ENCODE peak calls at places on chromosomes 4 and X, in six cellular contexts. F is fibroblast of villous mesenchyme, R is gastrocnemius medialis, D is HFFc6, J is thoracic aorta, O is fibroblast of pulmonary artery. S is an unnamed sample.

GRCh38 chr4:133465022-133465421 is 315.9 kb downstream of the PCDH10 start:
- DNase-seq in F (peak), R (no peak), D (no peak), J (no peak), O (no peak), S (no peak)

GRCh38 chrX:119916310-119916709 is 20.6 kb downstream of the AKAP14 start:
- DNase-seq in F (no peak), R (no peak), D (no peak), J (no peak), O (no peak), S (no peak)

GRCh38 chr4:105050896-105051295 is 95.8 kb upstream of the TET2 start:
- DNase-seq in F (peak), R (no peak), D (peak), J (no peak), O (peak), S (no peak)

GRCh38 chr4:17662694-17663093 is 48.3 kb downstream of the MED28 start:
- DNase-seq in F (peak), R (no peak), D (peak), J (no peak), O (peak), S (no peak)

GRCh38 chrX:139566981-139567380 is 36.4 kb downstream of the F9 start:
- DNase-seq in F (no peak), R (no peak), D (no peak), J (no peak), O (no peak), S (no peak)

GRCh38 chrX:15988661-15989603 is 134.3 kb upstream of the AP1S2 start:
- DNase-seq in F (peak), R (no peak), D (peak), J (no peak), O (peak), S (peak)

GRCh38 chr4:16598241-16599224 is 299.9 kb downstream of the LDB2 start:
- DNase-seq in F (no peak), R (no peak), D (peak), J (no peak), O (peak), S (no peak)

GRCh38 chr4:41174444-41174843 is 39.9 kb downstream of the APBB2 start:
- DNase-seq in F (peak), R (no peak), D (no peak), J (no peak), O (peak), S (no peak)

GRCh38 chrX:121356139-121356849 is 308.9 kb downstream of the GLUD2 start:
- DNase-seq in F (no peak), R (no peak), D (no peak), J (no peak), O (no peak), S (no peak)

GRCh38 chr4:45640281-45640680 is 483.6 kb downstream of the GABRG1 start:
- DNase-seq in F (no peak), R (no peak), D (no peak), J (no peak), O (no peak), S (no peak)

GRCh38 chrX:24371391-24371972 is 11.0 kb downstream of the SUPT20HL1 start:
- DNase-seq in F (peak), R (peak), D (peak), J (peak), O (peak), S (peak)

DNA sequence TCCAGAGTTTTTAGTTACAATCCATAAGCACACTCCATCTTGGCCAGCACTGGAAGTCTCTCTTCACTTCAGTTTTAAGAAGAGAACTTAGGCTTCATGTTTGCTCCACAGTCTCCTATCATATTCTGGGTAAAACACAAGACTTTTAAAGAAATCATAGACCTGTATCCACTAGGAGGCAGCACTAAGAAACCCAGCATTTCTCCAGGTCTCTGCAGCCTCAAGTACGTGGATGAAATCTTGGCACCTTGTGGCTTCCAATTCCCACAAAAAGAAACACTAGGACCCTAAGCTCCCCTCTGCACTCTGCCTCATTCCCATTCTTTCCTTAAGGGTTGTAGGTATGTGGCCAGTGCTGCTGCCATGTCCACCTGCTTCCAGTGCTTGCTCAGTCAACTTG is 367.3 kb upstream of the CASK start:
- DNase-seq in F (peak), R (no peak), D (no peak), J (no peak), O (peak), S (no peak)
- TF ChIP-seq CTCF in F (peak), R (no peak), D (no peak), J (no peak), O (peak), S (no peak)

DNA sequence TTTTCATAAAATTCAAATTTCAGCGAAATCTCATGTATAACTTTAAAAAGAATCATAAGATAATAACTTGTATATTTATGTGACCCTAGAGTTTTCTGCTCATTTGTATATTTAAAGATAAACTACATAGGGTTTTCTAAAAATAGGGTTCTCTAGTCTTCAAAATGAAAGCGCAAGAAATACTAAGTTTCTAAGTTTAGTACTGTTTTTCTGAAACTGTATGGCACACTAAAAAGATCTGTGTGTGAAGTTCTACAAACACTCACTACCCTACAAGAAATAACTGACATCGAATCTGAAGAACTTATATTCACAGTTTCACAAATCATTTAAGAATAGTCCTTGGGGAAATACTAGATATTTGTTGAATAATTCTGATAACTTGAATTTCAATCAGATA is 38.7 kb upstream of the NDST4 start:
- DNase-seq in F (no peak), R (no peak), D (no peak), J (no peak), O (no peak), S (no peak)
- TF ChIP-seq CTCF in F (no peak), R (no peak), D (no peak), J (no peak), O (no peak), S (no peak)

DNA sequence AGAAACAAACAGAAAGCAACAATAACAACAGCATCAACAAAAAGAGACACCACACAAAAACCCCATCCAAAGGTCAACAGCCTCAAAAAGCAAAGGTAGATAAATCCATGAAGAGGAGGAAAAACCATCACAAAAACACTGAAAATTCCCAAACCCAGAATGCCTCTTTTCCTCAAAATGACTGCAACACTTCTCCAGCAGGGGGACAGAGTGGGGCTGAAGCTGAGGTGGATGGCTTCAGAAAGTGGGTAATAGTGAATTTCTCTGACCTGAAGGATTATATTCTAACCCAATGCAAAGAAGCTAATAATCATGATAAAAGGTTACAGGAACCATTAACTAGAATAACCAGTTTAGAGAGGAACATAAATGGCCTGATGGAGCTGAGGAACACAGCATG is 888.2 kb downstream of the RAB28 start:
- DNase-seq in F (no peak), R (no peak), D (no peak), J (no peak), O (no peak), S (no peak)
- TF ChIP-seq CTCF in F (peak), R (no peak), D (peak), J (no peak), O (peak), S (no peak)

DNA sequence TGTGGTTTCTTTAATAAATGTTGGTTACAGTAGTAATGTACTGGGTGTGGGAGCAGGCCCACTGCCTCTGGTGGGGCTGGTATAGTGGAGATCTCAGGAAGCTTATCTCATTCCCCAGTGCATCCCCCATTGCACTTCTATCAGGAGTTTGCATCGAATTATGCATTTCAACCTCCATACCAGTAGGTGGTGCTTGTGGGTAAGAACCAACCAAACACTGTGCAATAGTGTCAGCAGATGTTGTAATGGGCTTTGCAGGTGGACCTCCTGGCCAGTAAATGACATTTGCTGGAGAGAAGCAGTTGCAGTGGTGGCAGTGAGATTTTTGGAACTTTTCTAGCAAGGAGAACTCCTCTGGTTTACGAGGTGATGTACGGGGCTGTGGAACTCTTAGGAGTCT is 150.6 kb downstream of the POU3F4 start:
- DNase-seq in F (no peak), R (no peak), D (no peak), J (no peak), O (no peak), S (no peak)
- TF ChIP-seq CTCF in F (no peak), R (no peak), D (no peak), J (no peak), O (no peak), S (no peak)

GRCh38 chr4:179625391-179625790 is 2183.2 kb upstream of the AGA start:
- DNase-seq in F (no peak), R (no peak), D (no peak), J (no peak), O (peak), S (peak)
- TF ChIP-seq CTCF in F (no peak), R (no peak), D (no peak), J (no peak), O (no peak), S (no peak)

GRCh38 chr4:119046263-119046662 is 89.4 kb upstream of the MYOZ2 start:
- DNase-seq in F (no peak), R (peak), D (no peak), J (peak), O (no peak), S (no peak)
- TF ChIP-seq CTCF in F (no peak), R (no peak), D (no peak), J (no peak), O (no peak), S (no peak)

GRCh38 chr4:2354127-2354526 is 64.3 kb downstream of the ZFYVE28 start:
- DNase-seq in F (peak), R (no peak), D (no peak), J (no peak), O (peak), S (no peak)
- TF ChIP-seq CTCF in F (peak), R (no peak), D (peak), J (no peak), O (peak), S (no peak)

GRCh38 chr4:148118628-148119027 is 323.6 kb downstream of the NR3C2 start:
- DNase-seq in F (no peak), R (no peak), D (no peak), J (no peak), O (no peak), S (no peak)

GRCh38 chr4:148114436-148114835 is 327.8 kb downstream of the NR3C2 start:
- DNase-seq in F (no peak), R (no peak), D (no peak), J (no peak), O (no peak), S (no peak)

GRCh38 chr4:148116264-148116663 is 325.9 kb downstream of the NR3C2 start:
- DNase-seq in F (peak), R (no peak), D (peak), J (no peak), O (peak), S (no peak)

GRCh38 chr4:148118179-148118578 is 324.0 kb downstream of the NR3C2 start:
- DNase-seq in F (no peak), R (no peak), D (no peak), J (no peak), O (no peak), S (no peak)

GRCh38 chr4:148116971-148117370 is 325.2 kb downstream of the NR3C2 start:
- DNase-seq in F (no peak), R (no peak), D (no peak), J (no peak), O (no peak), S (peak)
- TF ChIP-seq CTCF in F (no peak), R (no peak), D (no peak), J (no peak), O (no peak), S (no peak)

GRCh38 chr4:157217708-157218107 is 2.8 kb upstream of the GRIA2 start:
- DNase-seq in F (peak), R (no peak), D (no peak), J (no peak), O (peak), S (no peak)
- TF ChIP-seq CTCF in F (peak), R (no peak), D (peak), J (peak), O (peak), S (peak)

GRCh38 chr4:122914292-122914904 is 8.0 kb downstream of the NUDT6 start:
- DNase-seq in F (peak), R (no peak), D (peak), J (no peak), O (peak), S (no peak)
- TF ChIP-seq CTCF in F (peak), R (no peak), D (peak), J (peak), O (peak), S (peak)

S was measured in RWPE1.